ENCODE peak calls at places on chromosomes 13 and 19, in seven cellular contexts. N is cardiac muscle cell; P is CD4-positive, alpha-beta memory T cell; R is WERI-Rb-1; A is esophagus squamous epithelium; D is BJ; T is naive thymus-derived CD4-positive, alpha-beta T cell. X is an unnamed sample.

GRCh38 chr13:99677388-99677951 is 176.2 kb downstream of the TM9SF2 start:
- DNase-seq in N (peak), P (no peak), R (no peak), A (no peak), D (no peak), T (no peak), X (no peak)

GRCh38 chr19:15010497-15011255 is 31.0 kb upstream of the SLC1A6 start:
- DNase-seq in N (peak), P (no peak), R (no peak), A (no peak), D (no peak), T (no peak), X (no peak)

GRCh38 chr13:99373436-99373835 is 66.2 kb upstream of the GPR183 start:
- DNase-seq in N (no peak), P (no peak), R (peak), A (no peak), D (no peak), T (no peak), X (no peak)

GRCh38 chr19:12721656-12722565 is 1.8 kb downstream of the TNPO2 start:
- DNase-seq in N (peak), P (peak), R (peak), A (no peak), D (no peak), T (no peak), X (peak)

GRCh38 chr13:97140611-97141010 is 81.5 kb upstream of the MBNL2 start:
- DNase-seq in N (no peak), P (no peak), R (no peak), A (no peak), D (no peak), T (no peak), X (no peak)

GRCh38 chr13:75648446-75648845 is 12.3 kb downstream of the LMO7 start:
- DNase-seq in N (no peak), P (no peak), R (no peak), A (no peak), D (no peak), T (no peak), X (no peak)

GRCh38 chr13:26534036-26534726 is 23.3 kb upstream of the WASF3 start:
- DNase-seq in N (no peak), P (no peak), R (no peak), A (no peak), D (no peak), T (no peak), X (no peak)

GRCh38 chr19:2041686-2042484 is 9.2 kb downstream of the MKNK2 start:
- DNase-seq in N (peak), P (peak), R (peak), A (peak), D (no peak), T (peak), X (peak)

GRCh38 chr19:31537136-31537535 is 187.9 kb upstream of the TSHZ3 start:
- DNase-seq in N (no peak), P (no peak), R (no peak), A (no peak), D (no peak), T (no peak), X (no peak)

GRCh38 chr19:36140289-36141038 is 598 bp downstream of the CAPNS1 start:
- DNase-seq in N (peak), P (no peak), R (peak), A (no peak), D (no peak), T (no peak), X (no peak)

GRCh38 chr19:58551577-58552471 is 3.1 kb downstream of the CHMP2A start:
- DNase-seq in N (no peak), P (no peak), R (no peak), A (no peak), D (no peak), T (no peak), X (no peak)

GRCh38 chr19:16661480-16662034 is 618 bp downstream of the TMEM38A start:
- DNase-seq in N (no peak), P (no peak), R (peak), A (no peak), D (no peak), T (no peak), X (no peak)

GRCh38 chr19:50975766-50976165 is 6.4 kb upstream of the KLK6 start:
- DNase-seq in N (no peak), P (no peak), R (no peak), A (no peak), D (no peak), T (no peak), X (no peak)

GRCh38 chr19:1155352-1156304 is 18.4 kb downstream of the SBNO2 start:
- DNase-seq in N (peak), P (no peak), R (no peak), A (no peak), D (no peak), T (no peak), X (no peak)

GRCh38 chr13:51959773-51960172 is 51.5 kb downstream of the ATP7B start:
- DNase-seq in N (no peak), P (no peak), R (no peak), A (no peak), D (no peak), T (no peak), X (no peak)

GRCh38 chr19:2578911-2579677 is 103.2 kb downstream of the GADD45B start:
- DNase-seq in N (peak), P (peak), R (peak), A (no peak), D (peak), T (peak), X (no peak)

GRCh38 chr13:91359071-91359470 is 11.6 kb downstream of the MIR17HG start:
- DNase-seq in N (no peak), P (no peak), R (no peak), A (no peak), D (no peak), T (no peak), X (no peak)

GRCh38 chr13:72726721-72727416 is 560 bp downstream of the MZT1 start:
- DNase-seq in N (peak), P (peak), R (peak), A (peak), D (no peak), T (no peak), X (no peak)

GRCh38 chr13:62185631-62186256 is 770.1 kb upstream of the PCDH20 start:
- DNase-seq in N (no peak), P (no peak), R (no peak), A (no peak), D (no peak), T (no peak), X (no peak)

GRCh38 chr13:40352385-40352778 is 314.1 kb downstream of the FOXO1 start:
- DNase-seq in N (peak), P (no peak), R (no peak), A (no peak), D (no peak), T (no peak), X (no peak)

GRCh38 chr19:47430041-47430802 is 10.9 kb upstream of the MEIS3 start:
- DNase-seq in N (peak), P (no peak), R (no peak), A (no peak), D (no peak), T (no peak), X (no peak)

GRCh38 chr19:15671237-15671636 is 1.6 kb upstream of the CYP4F12 start:
- DNase-seq in N (no peak), P (no peak), R (no peak), A (no peak), D (no peak), T (no peak), X (no peak)

DNA sequence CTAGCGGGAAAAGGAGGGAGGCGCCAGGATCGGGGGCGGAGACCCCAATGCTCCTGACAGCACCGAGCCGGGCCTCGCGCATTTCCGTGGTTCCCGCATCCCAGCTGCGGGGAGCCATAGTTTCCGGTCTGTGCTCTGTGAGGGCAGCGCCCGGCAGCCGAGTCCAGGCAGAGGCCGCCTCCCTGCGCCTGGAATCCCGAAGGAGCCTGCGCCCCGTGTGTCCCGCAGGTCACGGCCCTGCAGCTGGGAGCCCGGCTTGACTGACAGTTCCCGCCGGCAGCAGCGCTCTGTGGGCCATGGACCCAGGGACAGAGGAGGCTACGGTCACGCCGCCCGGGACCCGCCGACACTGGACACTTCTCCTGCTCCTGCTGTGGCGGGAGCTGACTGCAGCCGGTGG is 74.6 kb upstream of the C13orf46 start:
- DNase-seq in N (no peak), P (no peak), R (no peak), A (no peak), D (no peak), T (no peak), X (no peak)
- H3K4me3 ChIP-seq in N (no peak), P (no peak), R (no peak), A (no peak), D (no peak), T (no peak), X (no peak)

GRCh38 chr13:20414475-20415287 is 111.0 kb downstream of the CRYL1 start:
- DNase-seq in N (no peak), P (no peak), R (no peak), A (no peak), D (no peak), T (no peak), X (no peak)

GRCh38 chr13:20410726-20411125 is 114.9 kb downstream of the CRYL1 start:
- DNase-seq in N (no peak), P (no peak), R (no peak), A (no peak), D (no peak), T (no peak), X (no peak)

GRCh38 chr13:20415288-20415644 is 110.4 kb downstream of the CRYL1 start:
- DNase-seq in N (no peak), P (no peak), R (no peak), A (no peak), D (no peak), T (no peak), X (no peak)

GRCh38 chr13:20412761-20413355 is 112.8 kb downstream of the CRYL1 start:
- DNase-seq in N (no peak), P (no peak), R (no peak), A (no peak), D (no peak), T (no peak), X (no peak)

GRCh38 chr13:20411638-20412342 is 113.9 kb downstream of the CRYL1 start:
- DNase-seq in N (no peak), P (peak), R (no peak), A (no peak), D (no peak), T (peak), X (no peak)
- H3K4me3 ChIP-seq in N (no peak), P (no peak), R (no peak), A (no peak), D (no peak), T (no peak), X (no peak)

DNA sequence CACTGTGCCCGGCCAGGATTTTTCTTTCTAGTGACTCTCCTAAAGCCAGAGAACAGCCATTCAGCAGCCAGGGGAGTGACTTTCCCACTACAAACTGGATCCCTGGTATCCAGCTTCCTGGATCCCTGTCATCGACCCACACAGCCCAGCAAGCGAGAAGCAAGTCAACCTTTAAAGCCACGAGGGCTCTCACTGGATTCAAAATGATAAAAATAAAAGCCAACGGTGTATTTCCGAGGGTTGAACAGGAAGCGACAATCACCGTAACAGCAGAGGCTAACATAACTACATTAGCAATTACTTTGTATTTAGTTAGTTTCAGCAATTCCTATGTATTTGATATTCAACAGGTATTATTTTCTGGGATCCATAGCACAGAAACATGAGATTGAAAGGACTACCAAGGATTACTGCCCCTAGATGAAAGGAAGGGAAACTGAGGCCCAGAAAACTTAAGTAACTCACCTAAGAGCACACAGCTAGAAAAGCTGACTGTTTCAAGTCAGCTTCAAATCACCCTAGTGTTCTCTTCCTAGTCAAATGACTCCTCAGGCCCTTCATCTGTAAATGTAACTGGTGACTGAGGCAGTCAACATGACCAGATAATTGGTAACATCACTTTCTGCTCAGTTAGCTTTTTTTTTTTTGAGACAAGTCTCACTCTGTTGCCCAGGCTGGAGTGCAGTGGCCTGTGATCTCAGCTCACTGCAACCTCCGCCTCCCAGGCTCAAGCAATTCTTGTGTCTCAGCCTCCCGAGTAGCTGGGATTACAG is 2.7 kb downstream of the RFX1 start:
- DNase-seq in N (no peak), P (no peak), R (no peak), A (no peak), D (no peak), T (no peak), X (no peak)
- H3K4me3 ChIP-seq in N (no peak), P (no peak), R (no peak), A (no peak), D (no peak), T (no peak), X (no peak)

GRCh38 chr19:6373813-6374108 is 1.2 kb downstream of the ALKBH7 start:
- DNase-seq in N (no peak), P (no peak), R (no peak), A (no peak), D (no peak), T (no peak), X (no peak)
- H3K4me3 ChIP-seq in N (peak), P (no peak), R (peak), A (peak), D (peak), T (peak), X (peak)

X was measured in kidney epithelial cell.